ENCODE peak calls at places on chromosomes 6 and 20, in eight cellular contexts. Q is mucosa of descending colon; B is stomach; N is NT2/D1; Z is mammary epithelial cell; Y is tibial artery; D is neuronal stem cell; O is CD8-positive, alpha-beta memory T cell. G is an unnamed sample.

GRCh38 chr20:10536531-10536930 is 101.4 kb downstream of the SLX4IP start:
- DNase-seq in O (no peak), Q (peak; percentile 17), Z (no peak), B (peak; percentile 74), Y (no peak), N (no peak), D (no peak), G (no peak)

GRCh38 chr20:53369871-53370270 is 223.8 kb downstream of the ZNF217 start:
- DNase-seq in Y (no peak), D (no peak), Q (no peak), O (no peak), N (no peak), Z (no peak), B (no peak), G (no peak)

GRCh38 chr6:32154514-32155161 is 697 bp downstream of the PPT2 start:
- DNase-seq in Y (peak; percentile 60), O (peak; percentile 74), B (peak; percentile 81), N (no peak), D (no peak), Z (peak; percentile 52), Q (peak; percentile 85), G (peak; percentile 61)

GRCh38 chr6:44133003-44133931 is 5.9 kb downstream of the TMEM63B start:
- DNase-seq in B (peak; percentile 64), Q (peak; percentile 78), D (peak; percentile 37), N (no peak), Y (peak; percentile 43), Z (peak; percentile 25), O (no peak), G (peak; percentile 28)

GRCh38 chr20:54194724-54195438 is 13.0 kb upstream of the PFDN4 start:
- DNase-seq in B (no peak), Z (peak; percentile 52), Y (no peak), O (no peak), Q (no peak), D (no peak), N (no peak), G (no peak)

GRCh38 chr6:16056263-16056870 is 72.5 kb upstream of the MYLIP start:
- DNase-seq in Z (peak; percentile 13), B (no peak), N (no peak), Y (no peak), Q (no peak), O (no peak), D (no peak), G (no peak)

GRCh38 chr6:25331085-25331685 is 52.0 kb downstream of the CARMIL1 start:
- DNase-seq in Z (no peak), D (no peak), N (no peak), Q (no peak), Y (no peak), B (no peak), O (no peak), G (peak; percentile 79)

GRCh38 chr20:63619086-63619485 is 7.8 kb downstream of the GMEB2 start:
- DNase-seq in Z (no peak), D (no peak), N (no peak), Y (no peak), O (no peak), B (no peak), Q (no peak), G (no peak)

GRCh38 chr6:28816909-28817807 is 106.6 kb downstream of the TRIM27 start:
- DNase-seq in O (no peak), D (no peak), B (no peak), N (no peak), Y (no peak), Q (no peak), Z (peak; percentile 85), G (peak; percentile 88)

GRCh38 chr6:144816936-144817335 is 531.8 kb downstream of the UTRN start:
- DNase-seq in Z (no peak), D (no peak), N (no peak), Y (no peak), B (no peak), O (no peak), Q (no peak), G (no peak)

GRCh38 chr20:49937023-49937929 is 1.1 kb downstream of the RNF114 start:
- DNase-seq in Z (peak; percentile 37), Y (no peak), O (no peak), D (no peak), Q (peak; percentile 65), N (no peak), B (no peak), G (no peak)

GRCh38 chr6:26240157-26240980 is 124.6 kb upstream of the BTN3A2 start:
- DNase-seq in B (peak; percentile 35), Y (peak; percentile 64), Q (peak; percentile 64), O (peak; percentile 81), D (no peak), N (no peak), Z (peak; percentile 34), G (no peak)

GRCh38 chr6:138815221-138815620 is 19.3 kb downstream of the ECT2L start:
- DNase-seq in Q (no peak), B (no peak), N (no peak), O (no peak), Z (no peak), Y (no peak), D (no peak), G (no peak)

GRCh38 chr20:25623225-25623735 is 534 bp downstream of the NANP start:
- DNase-seq in D (no peak), N (no peak), B (peak; percentile 39), Y (peak; percentile 37), O (peak; percentile 24), Z (peak; percentile 26), Q (peak; percentile 56), G (peak; percentile 59)

GRCh38 chr6:144266091-144266649 is 19.0 kb upstream of the UTRN start:
- DNase-seq in O (no peak), Q (peak; percentile 8), D (peak; percentile 48), B (peak; percentile 29), Y (peak; percentile 47), Z (no peak), N (peak; percentile 74), G (peak; percentile 65)

DNA sequence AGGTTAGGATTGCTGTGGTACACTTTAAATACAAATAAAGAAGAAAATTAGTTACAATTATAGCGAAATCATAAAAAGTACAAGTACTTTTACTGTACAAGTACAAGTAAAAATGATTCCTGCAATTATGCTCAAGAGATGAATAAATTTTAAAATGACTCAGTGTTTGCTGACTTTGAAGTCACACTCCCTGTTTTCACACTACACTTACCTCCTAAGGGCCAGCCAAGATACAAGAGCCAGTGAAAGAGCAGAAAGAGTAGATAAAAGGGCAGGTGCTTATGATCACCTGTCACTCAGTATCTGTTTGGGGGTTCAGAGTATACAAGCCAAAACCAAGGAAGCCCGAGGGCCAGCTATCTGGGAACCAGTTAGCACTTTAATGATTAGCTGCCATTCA is 41.0 kb upstream of the COL21A1 start:
- DNase-seq in N (no peak), Q (no peak), Y (no peak), D (no peak), B (no peak), Z (no peak), O (no peak), G (no peak)
- H3K4me1 ChIP-seq in N (no peaks in the 10 kb centered on the region), Q (no peaks in the 10 kb centered on the region), Y (no peaks in the 10 kb centered on the region), D (no peaks in the 10 kb centered on the region), B (no peaks in the 10 kb centered on the region), Z (no peaks in the 10 kb centered on the region), O (no peaks in the 10 kb centered on the region), G (no peaks in the 10 kb centered on the region)

DNA sequence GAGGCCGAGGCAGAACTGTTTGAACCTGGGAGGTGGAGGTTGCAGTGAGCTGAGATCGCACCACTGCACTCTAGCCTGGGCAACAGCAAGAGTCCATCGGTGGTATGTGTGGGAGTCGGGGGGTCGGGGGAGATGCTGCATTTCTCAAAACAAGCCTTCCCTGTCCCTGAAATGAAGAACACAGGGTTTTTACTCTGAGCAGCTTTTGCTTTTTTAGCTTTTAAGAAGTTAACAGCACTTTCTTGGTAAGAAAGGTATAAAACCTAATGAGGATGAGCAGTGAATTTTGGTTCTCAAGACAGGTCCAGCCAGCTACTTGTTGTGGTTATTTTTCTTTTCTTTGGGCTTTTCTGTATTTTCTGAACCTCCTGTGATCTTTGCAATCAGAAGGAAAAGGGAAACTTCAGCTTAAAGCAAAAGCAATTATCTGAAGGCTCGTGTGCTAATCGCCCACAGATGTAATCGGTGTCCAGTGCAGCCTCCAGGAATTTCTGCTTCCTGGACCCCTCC is 3.7 kb downstream of the RPL10A start:
- DNase-seq in D (no peak), Z (no peak), Q (no peak), N (no peak), B (no peak), Y (no peak), O (no peak), G (no peak)
- H3K36me3 ChIP-seq in D (peaks cover 46% of the 10 kb centered on the region), Z (peaks cover 12% of the 10 kb centered on the region), Q (peaks cover 3% of the 10 kb centered on the region), N (peaks cover 82% of the 10 kb centered on the region), B (peaks cover 74% of the 10 kb centered on the region), Y (peaks cover 46% of the 10 kb centered on the region), O (peaks cover 25% of the 10 kb centered on the region), G (peaks cover 65% of the 10 kb centered on the region)

GRCh38 chr6:146548898-146549374 is 5.3 kb downstream of the RAB32 start:
- DNase-seq in O (no peak), Q (no peak), D (no peak), N (no peak), Y (no peak), Z (no peak), B (no peak), G (no peak)

GRCh38 chr6:146545608-146546007 is 2.0 kb downstream of the RAB32 start:
- DNase-seq in D (no peak), Y (no peak), Z (peak; percentile 30), Q (peak; percentile 23), B (no peak), N (no peak), O (no peak), G (no peak)

GRCh38 chr6:146546440-146546839 is 2.8 kb downstream of the RAB32 start:
- DNase-seq in Z (peak; percentile 95), B (no peak), Q (no peak), O (no peak), N (no peak), D (no peak), Y (peak; percentile 22), G (no peak)

GRCh38 chr6:146550911-146551310 is 7.3 kb downstream of the RAB32 start:
- DNase-seq in B (no peak), Q (no peak), Z (no peak), Y (no peak), O (no peak), N (no peak), D (no peak), G (no peak)

DNA sequence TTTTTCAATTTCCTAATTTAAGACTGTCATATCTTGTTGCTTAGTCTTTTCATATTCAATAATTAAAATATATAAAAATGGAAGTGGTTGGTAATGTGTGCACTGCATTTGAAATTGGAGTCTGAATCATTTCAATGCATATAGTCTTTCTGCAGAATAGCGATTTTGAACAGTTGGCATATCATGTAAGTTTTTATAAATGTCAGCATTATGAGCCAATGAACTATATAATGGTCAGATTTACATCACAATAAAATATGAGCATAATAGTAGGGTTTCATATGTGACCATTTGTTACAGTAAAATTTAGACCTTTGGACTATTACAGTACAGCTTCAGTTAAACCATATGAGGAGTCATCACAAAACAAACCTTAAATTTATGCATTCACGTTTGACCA is 4.3 kb downstream of the RAB32 start:
- DNase-seq in O (no peak), Q (no peak), D (no peak), Z (no peak), Y (no peak), B (no peak), N (no peak), G (no peak)
- H3K4me3 ChIP-seq in O (no peak overlapping the region), Q (no peak overlapping the region), D (no peak overlapping the region), Z (no peak overlapping the region), Y (no peak overlapping the region), B (no peak overlapping the region), N (no peak overlapping the region), G (no peak overlapping the region)

DNA sequence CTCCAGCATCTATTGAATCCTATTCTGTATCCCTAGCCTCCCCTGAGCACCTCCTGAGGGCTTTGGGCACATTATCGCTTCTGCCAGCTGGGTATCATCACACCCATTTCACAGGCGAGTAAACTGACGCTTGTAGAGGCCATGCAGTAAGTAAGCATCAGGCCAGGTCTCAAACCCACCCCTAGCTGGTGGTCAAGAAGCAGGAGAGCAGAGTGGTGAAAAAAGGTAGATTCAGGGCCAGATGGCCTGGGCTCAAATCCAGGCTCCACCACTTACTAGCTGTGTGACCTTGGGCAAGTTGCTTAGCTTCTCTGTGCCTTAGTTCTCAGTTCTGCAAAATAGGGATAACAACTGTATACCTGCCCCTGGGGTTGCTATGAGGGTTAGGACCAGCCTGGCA is 19.9 kb downstream of the GRM4 start:
- DNase-seq in Y (no peak), B (no peak), O (no peak), D (no peak), Q (no peak), N (no peak), Z (no peak), G (no peak)
- H3K4me1 ChIP-seq in Y (no peaks in the 10 kb centered on the region), B (no peaks in the 10 kb centered on the region), O (no peaks in the 10 kb centered on the region), D (no peaks in the 10 kb centered on the region), Q (no peaks in the 10 kb centered on the region), N (peaks cover 6% of the 10 kb centered on the region), Z (no peaks in the 10 kb centered on the region), G (no peaks in the 10 kb centered on the region)

G was measured in HAP-1.